ENCODE peak calls at places on chromosome 14, in five cellular contexts. A is GM23338, L is body of pancreas, Q is type B pancreatic cell, N is heart right ventricle. M is an unnamed sample.
A peak's percentile ranks its signal among the peaks of the same experiment; 100 is the strongest.

GRCh38 chr14:93938766-93939303 is 11.7 kb downstream of the FAM181A start:
- DNase-seq in Q (no peak), N (no peak), L (no peak), A (peak; percentile 47), M (no peak)

GRCh38 chr14:104025481-104025975 is 60.0 kb upstream of the ASPG start:
- DNase-seq in L (no peak), N (no peak), Q (no peak), A (no peak), M (no peak)

GRCh38 chr14:95184413-95184790 is 27.1 kb upstream of the DICER1 start:
- DNase-seq in Q (no peak), A (no peak), L (no peak), N (peak; percentile 66), M (no peak)

GRCh38 chr14:100604126-100604501 is 16.9 kb upstream of the BEGAIN start:
- DNase-seq in Q (no peak), N (no peak), A (no peak), L (no peak), M (no peak)

GRCh38 chr14:101827286-101827685 is 65.8 kb downstream of the PPP2R5C start:
- DNase-seq in Q (no peak), A (no peak), L (no peak), N (no peak), M (no peak)

GRCh38 chr14:61837336-61838229 is 75.4 kb downstream of the SNAPC1 start:
- DNase-seq in L (peak; percentile 82), N (peak; percentile 77), Q (peak; percentile 82), A (peak; percentile 87), M (peak; percentile 47)

GRCh38 chr14:34874386-34875030 is 652 bp downstream of the BAZ1A start:
- DNase-seq in L (peak; percentile 39), Q (peak; percentile 75), N (peak; percentile 44), A (peak; percentile 79), M (no peak)

GRCh38 chr14:77094672-77095284 is 3.3 kb upstream of the CIPC start:
- DNase-seq in A (peak; percentile 96), L (peak; percentile 79), Q (peak; percentile 81), N (peak; percentile 80), M (peak; percentile 49)

GRCh38 chr14:76647699-76648298 is 113.5 kb upstream of the VASH1 start:
- DNase-seq in N (no peak), A (peak; percentile 90), L (peak; percentile 44), Q (no peak), M (peak; percentile 11)

GRCh38 chr14:104163541-104163940 is 25.2 kb downstream of the KIF26A start:
- DNase-seq in A (no peak), L (no peak), N (no peak), Q (no peak), M (no peak)

GRCh38 chr14:66440806-66441205 is 45.4 kb upstream of the CCDC196 start:
- DNase-seq in L (no peak), N (no peak), Q (no peak), A (no peak), M (no peak)

GRCh38 chr14:84001023-84001422 is 1528.9 kb upstream of the FLRT2 start:
- DNase-seq in L (no peak), Q (no peak), A (no peak), N (no peak), M (no peak)

GRCh38 chr14:84003316-84003715 is 1526.6 kb upstream of the FLRT2 start:
- DNase-seq in N (no peak), Q (no peak), L (no peak), A (no peak), M (no peak)

DNA sequence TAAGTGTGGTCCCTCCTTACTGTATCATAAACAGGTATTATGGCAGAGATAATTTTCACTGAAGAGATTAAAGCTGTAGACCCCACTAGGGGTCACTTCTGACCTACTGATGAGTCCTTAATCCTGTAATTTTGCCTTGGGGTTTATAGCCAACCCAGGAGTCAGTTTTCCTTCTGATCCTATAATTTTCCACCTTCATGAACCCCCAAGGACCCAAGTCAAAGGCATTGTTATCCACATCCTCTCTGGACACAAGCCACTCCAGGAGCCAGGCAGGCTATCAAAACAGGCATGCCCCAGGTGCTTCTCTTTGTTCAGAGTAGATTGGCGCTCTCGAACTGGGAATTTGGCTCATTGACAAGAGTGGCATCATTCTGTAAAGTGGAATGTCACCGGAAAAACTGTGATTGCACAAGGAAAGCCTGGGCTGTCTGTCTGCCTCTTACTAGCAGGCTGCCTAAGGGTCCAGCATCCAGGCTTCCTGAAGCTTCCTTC is 1523.3 kb upstream of the FLRT2 start:
- DNase-seq in N (peak; percentile 36), L (peak; percentile 18), A (peak; percentile 33), Q (no peak), M (no peak)
- TF ChIP-seq CTCF in N (peak; percentile 54), L (no peak), A (peak; percentile 53), Q (no peak), M (no peak)

DNA sequence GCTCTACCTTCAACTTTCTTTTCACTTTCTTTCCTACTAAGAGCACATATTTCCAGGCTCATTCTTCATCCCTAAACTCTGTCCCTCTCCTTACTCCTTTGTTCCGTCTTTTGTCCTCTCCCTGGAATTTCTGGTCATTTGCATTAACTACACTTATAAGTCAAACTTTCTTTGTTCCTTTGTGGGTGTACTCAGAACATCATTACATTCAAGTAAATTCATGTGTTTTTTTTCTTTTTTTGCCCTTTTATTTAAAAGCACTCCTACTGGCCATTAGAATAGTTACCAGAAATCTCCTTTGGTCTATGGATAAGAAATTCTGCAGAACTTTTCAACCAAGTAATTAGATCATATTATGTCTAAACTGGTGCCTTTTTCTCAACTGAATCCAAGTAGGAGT is 802.6 kb downstream of the DIO2 start:
- DNase-seq in N (no peak), L (no peak), A (peak; percentile 36), Q (no peak), M (no peak)
- TF ChIP-seq CTCF in N (no peak), L (no peak), A (peak; percentile 48), Q (peak; percentile 64), M (no peak)

GRCh38 chr14:68735836-68736235 is 57.0 kb downstream of the ZFP36L1 start:
- DNase-seq in N (no peak), L (no peak), Q (no peak), A (no peak), M (no peak)

GRCh38 chr14:68734231-68734732 is 58.6 kb downstream of the ZFP36L1 start:
- DNase-seq in Q (no peak), L (no peak), N (no peak), A (no peak), M (no peak)

GRCh38 chr14:68730811-68731425 is 61.9 kb downstream of the ZFP36L1 start:
- DNase-seq in Q (no peak), A (peak; percentile 69), N (no peak), L (no peak), M (no peak)

GRCh38 chr14:68730367-68730766 is 62.5 kb downstream of the ZFP36L1 start:
- DNase-seq in Q (no peak), A (no peak), N (peak; percentile 58), L (no peak), M (no peak)

DNA sequence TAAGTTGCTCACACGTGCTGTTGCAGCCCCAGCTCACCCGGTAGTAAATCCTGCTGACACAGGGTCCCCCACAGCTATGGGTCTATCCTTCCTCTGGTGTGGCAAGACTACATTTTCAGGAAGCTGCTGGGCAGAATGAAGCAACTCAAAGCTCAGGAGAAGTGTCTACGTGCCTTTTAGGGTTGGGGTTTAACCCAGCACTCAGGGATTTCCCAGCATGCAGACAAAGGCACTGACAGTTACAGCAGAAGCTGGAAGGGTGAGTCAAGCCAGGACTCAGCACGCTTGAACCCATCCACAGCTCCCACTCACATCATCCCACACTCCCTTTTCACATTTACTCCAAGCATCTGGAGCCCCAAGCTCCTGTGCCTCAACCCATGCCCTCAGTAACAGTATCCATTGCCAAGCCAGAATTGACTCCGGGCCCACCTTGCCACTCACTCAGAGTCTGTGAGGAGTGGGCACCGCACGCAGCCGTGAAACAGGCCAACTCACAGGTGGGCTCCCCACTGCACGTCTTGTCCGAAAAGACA is 59.7 kb downstream of the ZFP36L1 start:
- DNase-seq in N (no peak), Q (no peak), A (no peak), L (no peak), M (no peak)
- TF ChIP-seq CTCF in N (no peak), Q (no peak), A (no peak), L (no peak), M (no peak)

DNA sequence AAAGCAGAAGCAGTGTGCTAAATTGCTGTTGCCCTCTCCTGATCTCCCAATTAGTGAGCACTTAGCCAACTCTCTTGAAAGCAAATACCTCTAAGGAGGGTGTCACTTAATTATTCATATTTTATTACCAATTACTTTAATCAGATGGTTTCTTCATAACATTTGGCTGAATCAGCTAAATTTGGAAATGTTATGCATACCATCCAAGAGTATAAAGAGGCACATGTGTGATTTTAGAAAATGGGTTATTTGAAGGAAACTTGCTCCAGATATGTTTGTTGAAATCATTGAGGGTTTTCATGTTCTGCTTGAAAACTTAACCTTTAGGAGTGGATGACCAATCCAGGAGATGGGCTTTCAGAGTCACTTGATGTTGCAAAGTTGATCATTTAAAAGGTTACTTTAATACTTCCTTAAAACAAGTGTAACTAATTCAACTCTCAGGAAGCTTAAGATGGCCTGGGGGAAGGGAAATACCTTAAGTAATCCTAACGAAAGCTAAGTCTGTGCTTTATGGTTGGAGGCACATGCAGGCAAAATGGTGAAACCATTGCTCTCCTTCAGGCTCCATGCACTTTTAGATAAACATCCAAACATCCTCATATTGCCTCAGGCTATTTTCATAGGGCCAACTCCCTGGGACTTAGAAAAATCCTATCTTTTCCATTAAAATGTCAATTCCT is 434.5 kb downstream of the MDGA2 start:
- DNase-seq in A (peak; percentile 9), Q (no peak), L (no peak), N (no peak), M (no peak)
- TF ChIP-seq CTCF in A (no peak), Q (no peak), L (no peak), N (no peak), M (no peak)

GRCh38 chr14:68363401-68363800 is 429.5 kb downstream of the ZFP36L1 start:
- DNase-seq in A (peak; percentile 71), L (no peak), N (no peak), Q (no peak), M (no peak)
- TF ChIP-seq CTCF in A (peak; percentile 53), L (no peak), N (no peak), Q (peak; percentile 70), M (no peak)

M was measured in AG09319.